ENCODE peak calls at places on chromosome 13, in eight cellular contexts. I is HL-60, S is cardiac muscle cell, W is mesendoderm, A is uterus, C is body of pancreas, T is kidney, J is IMR-90. N is an unnamed sample.

GRCh38 chr13:27965740-27966640 is 3.1 kb downstream of the CDX2 start:
- DNase-seq in A (no peak), T (no peak), J (no peak), W (peak; percentile 91), S (no peak), I (no peak), C (peak; percentile 37), N (no peak)

GRCh38 chr13:77779461-77780272 is 82.2 kb downstream of the SLAIN1 start:
- DNase-seq in C (peak; percentile 34), T (no peak), J (peak; percentile 74), W (peak; percentile 77), A (peak; percentile 35), I (peak; percentile 93), S (peak; percentile 73), N (peak; percentile 67)

GRCh38 chr13:109666656-109667448 is 119.5 kb downstream of the IRS2 start:
- DNase-seq in J (peak; percentile 16), W (peak; percentile 35), I (no peak), S (no peak), T (no peak), A (no peak), C (no peak), N (no peak)

GRCh38 chr13:25525884-25526283 is 154.1 kb downstream of the ATP8A2 start:
- DNase-seq in C (no peak), S (no peak), I (no peak), T (no peak), J (no peak), W (no peak), A (no peak), N (no peak)

GRCh38 chr13:64551755-64552154 is 2678.4 kb downstream of the PCDH9 start:
- DNase-seq in I (no peak), W (no peak), C (no peak), T (no peak), S (no peak), A (no peak), J (peak; percentile 62), N (no peak)

GRCh38 chr13:30978981-30979956 is 46.8 kb downstream of the TEX26 start:
- DNase-seq in W (peak; percentile 90), T (peak; percentile 62), I (peak; percentile 36), C (peak; percentile 42), S (peak; percentile 76), J (no peak), A (no peak), N (peak; percentile 63)

GRCh38 chr13:25963681-25964080 is 88.1 kb downstream of the SHISA2 start:
- DNase-seq in C (no peak), A (no peak), J (no peak), T (no peak), I (no peak), S (no peak), W (no peak), N (no peak)

GRCh38 chr13:113074401-113074800 is 31.2 kb upstream of the F7 start:
- DNase-seq in C (no peak), S (no peak), J (no peak), W (no peak), I (no peak), T (peak; percentile 67), A (no peak), N (no peak)

GRCh38 chr13:100536643-100537180 is 51.9 kb downstream of the GGACT start:
- DNase-seq in T (no peak), C (no peak), A (no peak), I (no peak), W (no peak), J (no peak), S (no peak), N (no peak)

GRCh38 chr13:91724591-91724990 is 326.2 kb downstream of the GPC5 start:
- DNase-seq in C (no peak), J (no peak), S (no peak), I (no peak), A (no peak), T (no peak), W (no peak), N (peak; percentile 51)

GRCh38 chr13:66347718-66348117 is 882.4 kb downstream of the PCDH9 start:
- DNase-seq in T (no peak), W (no peak), C (no peak), A (no peak), I (no peak), J (peak; percentile 31), S (peak; percentile 53), N (no peak)

GRCh38 chr13:113745059-113745458 is 14.0 kb upstream of the TMEM255B start:
- DNase-seq in W (no peak), I (no peak), C (no peak), T (peak; percentile 15), J (no peak), S (no peak), A (no peak), N (no peak)

GRCh38 chr13:99736541-99736940 is 235.0 kb downstream of the ZIC5 start:
- DNase-seq in J (no peak), I (no peak), S (peak; percentile 71), W (no peak), A (no peak), C (no peak), T (no peak), N (no peak)

DNA sequence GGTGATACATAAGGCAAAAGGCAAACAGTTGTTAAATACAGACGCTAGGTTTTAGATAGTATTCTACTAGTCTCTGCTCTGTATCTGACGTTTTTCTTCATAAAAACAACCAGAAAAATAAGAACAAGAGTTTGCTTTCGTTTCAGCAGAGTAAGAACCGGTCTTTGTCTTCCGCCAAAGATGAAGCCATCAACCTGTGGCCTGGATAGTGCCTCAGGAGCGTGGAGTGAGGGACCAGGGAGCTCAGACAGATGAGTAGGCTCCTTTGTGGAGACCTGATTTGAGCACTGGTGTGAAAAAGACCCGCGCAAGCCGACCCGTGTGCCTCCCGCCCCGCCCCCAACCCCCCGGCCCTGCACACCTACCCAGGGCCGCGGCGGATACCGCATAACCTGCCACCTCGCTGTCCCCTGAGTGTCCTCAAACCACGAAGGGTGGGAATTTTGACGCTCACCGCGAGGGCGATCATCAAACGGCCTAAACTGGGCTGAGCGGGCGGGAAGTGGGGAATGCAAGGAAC is 969 bp upstream of the LMO7 start:
- DNase-seq in S (no peak), A (no peak), C (peak; percentile 23), T (no peak), J (no peak), I (no peak), W (peak; percentile 56), N (no peak)
- H3K27ac ChIP-seq in S (no peak overlapping the region), A (peak overlapping the region; percentile 50), C (peak overlapping the region; percentile 87), T (peak overlapping the region; percentile 93), J (peak overlapping the region; percentile 81), I (no peak overlapping the region), W (peak overlapping the region; percentile 52), N (peak overlapping the region; percentile 82)

DNA sequence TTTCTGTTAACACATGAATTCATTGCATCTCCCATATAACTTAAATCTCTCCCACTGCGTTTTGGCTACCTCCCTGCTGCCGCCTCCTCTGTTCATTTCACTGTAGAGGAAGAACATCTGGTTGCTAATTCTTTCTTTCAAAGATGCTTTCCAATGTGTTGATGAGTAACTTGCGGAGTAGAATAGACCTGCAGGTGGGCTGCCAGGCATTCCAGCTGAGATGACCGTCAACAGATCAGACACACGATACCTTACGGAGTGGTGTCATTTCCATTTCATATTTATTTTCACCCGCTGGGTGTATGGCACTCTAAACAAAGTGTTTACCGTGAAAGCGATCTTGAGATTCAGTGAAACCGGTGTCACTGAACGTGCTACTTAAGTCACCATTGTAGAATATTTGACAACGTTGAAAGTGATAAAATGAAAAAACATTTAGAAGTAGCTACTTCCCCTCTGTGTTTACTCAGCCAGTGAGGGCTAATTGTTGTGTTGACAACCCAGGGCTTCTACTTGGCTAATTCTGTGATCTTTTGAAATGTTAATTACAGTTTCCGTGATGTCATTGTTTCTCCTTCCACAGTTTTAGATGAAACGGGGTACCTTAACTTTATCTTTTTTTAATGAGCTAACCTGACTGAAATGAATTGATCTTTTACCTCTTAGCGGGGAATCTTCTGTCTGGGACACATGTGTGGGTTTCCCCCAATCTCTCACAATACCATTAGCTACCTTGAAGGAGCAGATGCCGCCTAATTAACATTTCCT is 228.5 kb upstream of the ARGLU1 start:
- DNase-seq in T (no peak), S (no peak), W (peak; percentile 97), C (no peak), A (no peak), J (no peak), I (no peak), N (no peak)
- H3K4me3 ChIP-seq in T (peak overlapping the region; percentile 28), S (no peak overlapping the region), W (no peak overlapping the region), C (no peak overlapping the region), A (no peak overlapping the region), J (peak overlapping the region; percentile 26), I (no peak overlapping the region), N (no peak overlapping the region)

GRCh38 chr13:38606697-38607096 is 80.2 kb upstream of the FREM2 start:
- DNase-seq in A (no peak), T (no peak), I (no peak), C (no peak), J (no peak), W (no peak), S (no peak), N (no peak)
- H3K27ac ChIP-seq in A (no peak overlapping the region), T (no peak overlapping the region), I (no peak overlapping the region), C (no peak overlapping the region), J (no peak overlapping the region), W (no peak overlapping the region), S (no peak overlapping the region), N (no peak overlapping the region)

GRCh38 chr13:40987606-40988280 is 31.4 kb downstream of the ELF1 start:
- DNase-seq in J (peak; percentile 61), T (no peak), C (no peak), I (no peak), S (no peak), W (no peak), A (no peak), N (no peak)

GRCh38 chr13:40983725-40984669 is 35.1 kb downstream of the ELF1 start:
- DNase-seq in A (no peak), S (no peak), W (no peak), T (no peak), I (no peak), J (no peak), C (no peak), N (no peak)

GRCh38 chr13:40985596-40986327 is 33.4 kb downstream of the ELF1 start:
- DNase-seq in J (no peak), A (no peak), S (no peak), I (no peak), T (no peak), C (no peak), W (no peak), N (no peak)

GRCh38 chr13:40984670-40985366 is 34.3 kb downstream of the ELF1 start:
- DNase-seq in A (no peak), T (no peak), J (no peak), I (no peak), C (no peak), S (no peak), W (no peak), N (no peak)

GRCh38 chr13:40986328-40986856 is 32.7 kb downstream of the ELF1 start:
- DNase-seq in C (no peak), W (no peak), S (no peak), T (no peak), J (peak; percentile 76), A (no peak), I (no peak), N (no peak)
- H3K4me3 ChIP-seq in C (no peak overlapping the region), W (no peak overlapping the region), S (no peak overlapping the region), T (peak overlapping the region; percentile 8), J (no peak overlapping the region), A (no peak overlapping the region), I (no peak overlapping the region), N (no peak overlapping the region)